ENCODE peak calls at places on chromosomes 16 and 17, in four cellular contexts. D is K562, J is HL-60, N is GM12878. Z is an unnamed sample.

GRCh38 chr16:48608871-48609452 is 1.0 kb downstream of the N4BP1 start:
- DNase-seq in D (no peak), J (no peak), N (no peak), Z (no peak)

GRCh38 chr16:85969591-85969990 is 70.6 kb downstream of the IRF8 start:
- DNase-seq in D (no peak), J (no peak), N (no peak), Z (no peak)

GRCh38 chr17:28071891-28072606 is 29.6 kb downstream of the NLK start:
- DNase-seq in D (no peak), J (no peak), N (no peak), Z (no peak)

GRCh38 chr17:74825952-74826713 is 33.6 kb downstream of the GRIN2C start:
- DNase-seq in D (no peak), J (no peak), N (no peak), Z (no peak)

GRCh38 chr17:12985431-12986285 is 32.2 kb downstream of the ELAC2 start:
- DNase-seq in D (no peak), J (no peak), N (no peak), Z (no peak)

GRCh38 chr16:9351841-9352434 is 260.5 kb downstream of the HAPSTR1 start:
- DNase-seq in D (no peak), J (no peak), N (no peak), Z (no peak)

GRCh38 chr17:57672205-57672632 is 72.9 kb downstream of the CCDC182 start:
- DNase-seq in D (no peak), J (peak), N (no peak), Z (no peak)

GRCh38 chr16:56669005-56669839 is at the start of gene MT1H:
- DNase-seq in D (no peak), J (no peak), N (no peak), Z (no peak)

GRCh38 chr17:17732892-17733670 is 51.8 kb downstream of the RAI1 start:
- DNase-seq in D (no peak), J (no peak), N (no peak), Z (no peak)

GRCh38 chr17:77319211-77320031 is 178.7 kb downstream of the SEC14L1 start:
- DNase-seq in D (peak), J (peak), N (no peak), Z (no peak)

GRCh38 chr16:82621796-82622195 is 5.0 kb upstream of the CDH13 start:
- DNase-seq in D (no peak), J (no peak), N (no peak), Z (no peak)

GRCh38 chr16:49608801-49609200 is 235.2 kb downstream of the C16orf78 start:
- DNase-seq in D (no peak), J (no peak), N (no peak), Z (no peak)

GRCh38 chr16:15418206-15418605 is 16.2 kb upstream of the BMERB1 start:
- DNase-seq in D (no peak), J (no peak), N (no peak), Z (no peak)

GRCh38 chr16:57003439-57004386 is 14.4 kb downstream of the NLRC5 start:
- DNase-seq in D (no peak), J (peak), N (no peak), Z (no peak)

GRCh38 chr16:67459066-67459857 is 21.7 kb downstream of the ATP6V0D1 start:
- DNase-seq in D (no peak), J (no peak), N (no peak), Z (no peak)

GRCh38 chr17:64718058-64718457 is 56.0 kb upstream of the SMURF2 start:
- DNase-seq in D (no peak), J (no peak), N (no peak), Z (no peak)

GRCh38 chr16:1174477-1175357 is 21.8 kb downstream of the CACNA1H start:
- DNase-seq in D (no peak), J (no peak), N (no peak), Z (no peak)

GRCh38 chr17:55441544-55441943 is 19.9 kb upstream of the MMD start:
- DNase-seq in D (no peak), J (no peak), N (no peak), Z (no peak)

GRCh38 chr17:55442462-55442861 is 20.8 kb upstream of the MMD start:
- DNase-seq in D (no peak), J (no peak), N (no peak), Z (no peak)

GRCh38 chr17:55442953-55443683 is 21.5 kb upstream of the MMD start:
- DNase-seq in D (no peak), J (no peak), N (no peak), Z (no peak)

GRCh38 chr17:55437165-55437605 is 15.6 kb upstream of the MMD start:
- DNase-seq in D (no peak), J (peak), N (peak), Z (no peak)

GRCh38 chr17:55440391-55440790 is 18.8 kb upstream of the MMD start:
- DNase-seq in D (no peak), J (no peak), N (no peak), Z (no peak)
- TF ChIP-seq POLR2AphosphoS5 in D (no peak), J (no peak), N (no peak), Z (no peak)

GRCh38 chr16:11788914-11789313 is 8.1 kb downstream of the ZC3H7A start:
- DNase-seq in D (no peak), J (no peak), N (no peak), Z (no peak)
- TF ChIP-seq SPI1 in D (no peak), J (no peak), N (no peak), Z (no peak)

GRCh38 chr17:15431766-15432165 is 35.7 kb downstream of the CDRT4 start:
- DNase-seq in D (no peak), J (no peak), N (no peak), Z (no peak)
- TF ChIP-seq POLR2AphosphoS5 in D (no peak), J (no peak), N (no peak), Z (no peak)

GRCh38 chr16:87542531-87543102 is 49.8 kb upstream of the ZCCHC14 start:
- DNase-seq in D (no peak), J (no peak), N (no peak), Z (no peak)
- TF ChIP-seq SPI1 in D (no peak), J (no peak), N (no peak), Z (no peak)

GRCh38 chr16:27273330-27273669 is 4.7 kb upstream of the NSMCE1 start:
- DNase-seq in D (no peak), J (no peak), N (no peak), Z (no peak)

GRCh38 chr16:27272076-27272475 is 3.5 kb upstream of the NSMCE1 start:
- DNase-seq in D (no peak), J (no peak), N (no peak), Z (no peak)

GRCh38 chr16:27270389-27270788 is 1.8 kb upstream of the NSMCE1 start:
- DNase-seq in D (no peak), J (no peak), N (no peak), Z (no peak)

GRCh38 chr16:27275394-27275793 is 6.8 kb upstream of the NSMCE1 start:
- DNase-seq in D (no peak), J (no peak), N (no peak), Z (no peak)

GRCh38 chr16:27273670-27274522 is 5.3 kb upstream of the NSMCE1 start:
- DNase-seq in D (no peak), J (no peak), N (no peak), Z (no peak)
- TF ChIP-seq POLR2AphosphoS5 in D (no peak), J (no peak), N (no peak), Z (no peak)

Z was measured in GM12891.